ENCODE peak calls at places on chromosomes 6 and 20, in four cellular contexts. Z, X, N and F are unnamed samples. For H3K27me3, the result is how much of the 10 kb centered on the place peaks cover.

GRCh38 chr6:34671362-34671761 is 25.2 kb downstream of the ILRUN start:
- DNase-seq in X (peak), Z (peak), N (no peak), F (no peak)

GRCh38 chr6:105372862-105373182 is 30.1 kb downstream of the PREP start:
- DNase-seq in N (no peak), X (no peak), Z (no peak), F (no peak)

GRCh38 chr20:45404438-45404837 is 3.7 kb upstream of the DBNDD2 start:
- DNase-seq in N (no peak), Z (no peak), X (no peak), F (no peak)

GRCh38 chr6:43858161-43859153 is 88.4 kb downstream of the VEGFA start:
- DNase-seq in Z (no peak), X (no peak), N (no peak), F (no peak)

GRCh38 chr20:1861347-1861987 is 33.7 kb upstream of the SIRPA start:
- DNase-seq in Z (no peak), N (no peak), X (peak), F (peak)

GRCh38 chr20:22453244-22454080 is 130.9 kb downstream of the FOXA2 start:
- DNase-seq in Z (peak), X (no peak), N (no peak), F (no peak)

GRCh38 chr6:46684771-46685170 is 2.9 kb upstream of the TDRD6 start:
- DNase-seq in X (peak), Z (peak), N (no peak), F (peak)

GRCh38 chr20:48198951-48199431 is 413.7 kb upstream of the SULF2 start:
- DNase-seq in X (peak), N (no peak), Z (peak), F (no peak)

GRCh38 chr20:33832113-33832853 is 21.1 kb downstream of the CHMP4B start:
- DNase-seq in N (no peak), Z (peak), X (peak), F (peak)

GRCh38 chr6:139252018-139252390 is 39.8 kb downstream of the TXLNB start:
- DNase-seq in X (no peak), N (no peak), Z (no peak), F (no peak)

GRCh38 chr20:44123251-44123650 is 63.7 kb downstream of the JPH2 start:
- DNase-seq in X (no peak), N (no peak), Z (no peak), F (no peak)

GRCh38 chr6:73565767-73566485 is 45.1 kb upstream of the EEF1A1 start:
- DNase-seq in Z (no peak), N (no peak), X (peak), F (peak)

GRCh38 chr6:166625356-166625755 is 1.7 kb downstream of the RPS6KA2 start:
- DNase-seq in Z (peak), X (peak), N (no peak), F (peak)

GRCh38 chr20:38420232-38421085 is 14.7 kb downstream of the SNHG17 start:
- DNase-seq in N (no peak), X (no peak), Z (no peak), F (no peak)

GRCh38 chr6:129630606-129631005 is 79.4 kb downstream of the ARHGAP18 start:
- DNase-seq in N (no peak), X (no peak), Z (no peak), F (no peak)

GRCh38 chr6:136014454-136015421 is 163.2 kb downstream of the PDE7B start:
- DNase-seq in X (peak), N (no peak), Z (peak), F (peak)

GRCh38 chr6:54633601-54634000 is 213.0 kb upstream of the FAM83B start:
- DNase-seq in N (no peak), X (no peak), Z (no peak), F (no peak)

GRCh38 chr20:39676857-39677351 is 714.8 kb downstream of the DHX35 start:
- DNase-seq in X (peak), Z (peak), N (no peak), F (no peak)

GRCh38 chr6:81487489-81487888 is 265.0 kb downstream of the TENT5A start:
- DNase-seq in N (no peak), X (peak), Z (peak), F (no peak)

GRCh38 chr20:10006461-10006860 is 28.3 kb upstream of the ANKEF1 start:
- DNase-seq in X (no peak), Z (no peak), N (no peak), F (no peak)

GRCh38 chr20:61295249-61295648 is 43.2 kb downstream of the CDH4 start:
- DNase-seq in X (peak), Z (peak), N (no peak), F (no peak)

GRCh38 chr6:51077967-51078518 is 259.4 kb downstream of the TFAP2B start:
- DNase-seq in Z (no peak), X (no peak), N (no peak), F (no peak)

GRCh38 chr6:164069352-164070022 is 655.0 kb downstream of the QKI start:
- DNase-seq in N (peak), X (peak), Z (peak), F (peak)

DNA sequence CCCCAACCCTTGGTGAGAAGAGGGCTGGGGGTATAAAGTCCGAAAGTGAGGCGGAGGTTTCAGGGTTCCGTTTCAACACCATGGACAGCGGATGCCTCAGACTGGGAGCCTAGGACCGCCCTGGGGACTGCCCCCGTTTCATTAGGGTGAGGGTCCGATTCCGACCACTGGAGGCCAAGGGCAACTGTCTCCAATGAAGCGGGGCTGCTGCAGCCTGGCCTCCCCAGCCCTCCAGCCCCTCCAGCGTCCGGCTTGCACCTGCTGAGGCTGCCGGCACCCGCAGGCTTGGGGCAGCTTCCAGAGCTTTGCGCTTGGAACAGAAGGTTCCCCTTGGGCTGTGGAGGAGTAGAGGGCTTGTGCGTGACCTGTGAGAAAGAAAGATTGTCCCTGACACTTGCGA is 39.9 kb downstream of the YTHDF1 start:
- DNase-seq in Z (no peak), X (no peak), N (no peak), F (no peak)
- H3K27me3 ChIP-seq in Z (half or more), X (half or more), N (half or more), F (half or more)

DNA sequence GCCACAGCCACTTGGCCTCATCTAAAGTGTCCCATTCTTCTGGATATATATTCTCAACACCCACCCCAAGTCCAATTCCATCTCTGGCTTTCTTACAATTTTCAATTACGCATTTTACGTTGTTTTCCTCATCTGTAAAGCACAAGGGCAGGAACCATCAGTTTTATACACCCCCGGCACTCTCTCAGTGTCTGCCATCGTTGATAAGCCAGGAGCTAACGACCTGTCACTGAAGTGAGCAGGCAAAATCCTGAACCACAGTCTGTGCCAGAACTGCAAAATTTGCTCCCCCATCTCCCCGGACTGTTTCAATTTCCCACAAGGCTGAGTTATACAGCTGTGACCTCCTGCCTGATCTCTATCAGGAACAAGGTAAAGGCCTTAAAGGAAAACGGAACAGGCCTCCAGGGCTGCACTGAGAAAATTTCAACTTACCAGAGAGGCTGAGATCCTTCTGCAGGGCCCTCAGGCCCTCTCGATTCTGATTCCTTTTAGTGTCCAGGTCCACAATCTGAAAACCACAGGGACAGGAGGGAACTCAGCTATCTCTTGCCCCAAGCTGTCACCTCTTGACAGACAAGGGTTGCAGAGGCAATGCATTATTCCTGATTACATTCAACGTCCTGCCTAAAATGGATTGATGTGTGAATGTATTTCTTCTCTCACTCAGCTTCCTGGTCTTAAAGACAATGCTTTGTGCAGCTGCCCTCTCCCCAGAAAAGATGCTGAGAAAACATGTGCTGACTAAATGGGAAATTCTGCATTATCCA is 1.8 kb downstream of the PDRG1 start:
- DNase-seq in Z (no peak), X (no peak), N (no peak), F (no peak)
- H3K4me3 ChIP-seq in Z (no peak), X (no peak), N (peak), F (no peak)

DNA sequence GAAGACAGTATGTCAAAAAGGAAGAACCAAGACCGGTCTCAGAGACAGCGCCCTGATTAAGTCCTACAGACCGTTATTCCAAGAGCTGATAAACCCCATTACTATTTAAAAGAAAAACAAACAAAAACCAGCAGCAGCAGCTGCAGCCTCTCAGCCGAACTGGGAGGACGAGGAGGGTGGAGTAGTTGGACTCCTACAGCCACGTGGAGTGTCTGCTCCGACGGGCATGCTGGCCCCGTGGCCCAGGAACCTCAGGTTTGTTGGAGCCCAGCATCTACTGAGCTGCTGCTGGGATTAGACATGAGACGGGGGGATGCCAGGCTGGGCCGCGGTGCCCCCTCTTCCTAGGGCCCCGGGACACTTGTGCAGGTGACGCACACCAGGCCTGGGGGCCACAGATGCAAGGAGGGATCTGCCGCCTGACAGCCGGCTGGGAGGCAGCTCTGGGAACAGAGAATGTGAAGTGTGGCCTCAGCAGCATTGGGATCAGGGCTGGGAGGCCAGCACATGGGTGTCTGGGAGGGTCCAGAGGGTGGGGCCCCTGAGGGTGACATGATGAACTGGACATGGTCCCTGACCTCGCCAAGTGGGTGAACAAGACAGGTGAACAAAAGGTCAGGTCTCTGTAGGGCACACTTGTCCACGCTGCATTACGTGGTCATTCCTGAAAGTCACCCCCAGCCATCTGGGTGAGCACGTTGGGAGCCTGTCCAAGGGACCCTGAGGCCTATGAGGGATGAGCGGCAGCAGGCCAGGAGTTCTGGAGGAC is 2.9 kb upstream of the ZBTB46 start:
- DNase-seq in N (no peak), Z (no peak), X (peak), F (peak)
- H3K27me3 ChIP-seq in N (under half), Z (under half), X (under half), F (under half)

GRCh38 chr6:90610671-90611542 is 24.0 kb upstream of the MAP3K7 start:
- DNase-seq in X (peak), N (peak), Z (peak), F (peak)

GRCh38 chr6:90605749-90606344 is 19.0 kb upstream of the MAP3K7 start:
- DNase-seq in N (no peak), Z (no peak), X (no peak), F (no peak)

GRCh38 chr6:90611996-90612690 is 25.3 kb upstream of the MAP3K7 start:
- DNase-seq in Z (no peak), X (no peak), N (no peak), F (no peak)

GRCh38 chr6:90611543-90611864 is 24.6 kb upstream of the MAP3K7 start:
- DNase-seq in X (no peak), Z (no peak), N (no peak), F (peak)

GRCh38 chr6:90610291-90610670 is 23.4 kb upstream of the MAP3K7 start:
- DNase-seq in X (no peak), N (no peak), Z (peak), F (peak)
- H3K4me3 ChIP-seq in X (peak), N (peak), Z (peak), F (peak)

DNA sequence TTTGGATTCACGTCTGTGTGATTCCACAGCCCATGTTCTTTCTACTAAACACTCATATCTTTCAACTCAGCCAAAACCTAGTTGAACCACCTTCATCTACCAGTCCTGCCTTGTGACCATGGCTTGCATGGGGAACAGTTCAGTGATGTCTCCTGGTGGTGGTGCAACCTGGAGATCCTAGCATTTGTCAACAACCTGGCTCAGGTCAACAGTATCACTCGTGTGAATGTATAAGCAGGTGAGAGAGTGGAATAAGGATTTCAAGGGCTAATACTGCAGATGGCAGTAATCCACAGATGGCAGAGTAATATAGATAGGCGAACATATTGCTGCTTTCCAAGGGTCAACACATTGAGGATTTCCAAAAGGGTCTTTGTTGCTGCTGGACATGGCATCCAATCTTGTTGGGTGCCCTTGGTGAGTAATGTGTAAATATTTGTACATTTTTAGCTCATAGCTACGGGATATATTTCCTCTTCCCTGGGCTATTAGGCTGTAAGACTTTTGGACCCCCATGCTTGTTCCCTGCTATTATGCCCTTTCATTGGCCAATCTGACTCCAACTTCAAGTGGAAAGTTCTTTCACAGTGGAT is 13.4 kb downstream of the PBOV1 start:
- DNase-seq in X (no peak), Z (no peak), N (no peak), F (no peak)
- H3K27me3 ChIP-seq in X (under half), Z (under half), N (under half), F (under half)

GRCh38 chr6:150005761-150006651 is 19.3 kb downstream of the RAET1L start:
- DNase-seq in X (no peak), Z (no peak), N (no peak), F (no peak)
- H3K4me3 ChIP-seq in X (peak), Z (peak), N (peak), F (peak)

DNA sequence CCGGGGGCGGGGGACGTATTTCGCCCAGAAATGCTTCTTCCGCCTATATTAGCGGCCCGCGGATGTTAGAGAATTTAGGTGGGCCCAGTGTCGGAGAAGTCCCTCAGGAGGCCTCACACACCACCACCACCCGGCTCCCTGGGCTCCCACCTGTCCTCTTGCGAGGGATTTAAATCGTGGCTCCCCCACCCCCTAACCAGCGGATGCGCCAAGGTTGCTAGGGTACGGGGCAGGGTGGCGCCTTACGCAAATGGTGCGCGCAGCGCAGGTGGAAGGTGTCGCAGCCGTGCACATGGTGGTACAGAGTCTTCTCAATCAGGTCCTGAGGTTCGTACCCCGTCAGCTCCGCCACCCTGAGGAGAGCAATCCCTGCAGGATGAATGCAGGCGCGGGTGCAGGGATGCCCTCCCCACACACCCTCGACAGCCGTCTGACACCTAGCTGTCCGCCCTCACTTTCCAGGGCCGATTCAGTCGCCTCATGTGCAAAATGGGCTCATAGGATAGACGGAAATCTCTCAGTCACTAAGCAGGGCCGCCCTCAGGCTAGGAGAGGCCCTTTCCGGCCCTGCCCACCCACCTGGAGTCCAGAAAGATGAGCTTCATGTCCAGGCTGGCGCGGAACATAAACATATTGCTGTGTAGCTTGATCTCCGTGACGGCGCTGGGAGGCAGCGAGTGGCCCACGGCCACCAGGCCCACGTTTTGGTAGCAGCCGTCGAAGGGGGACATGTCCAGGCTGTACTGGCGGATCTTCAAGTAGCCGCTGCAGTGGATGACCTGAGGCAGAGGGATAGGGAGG is 16.6 kb downstream of the SIM1 start:
- DNase-seq in N (no peak), X (no peak), Z (no peak), F (no peak)
- H3K27me3 ChIP-seq in N (under half), X (half or more), Z (half or more), F (half or more)